ENCODE peak calls at places on chromosomes 5 and 9, in ten cellular contexts. P, Q, W, C, Z, K, O, A, H and B are unnamed samples.

GRCh38 chr5:17802256-17802655 is 168.0 kb downstream of the TAF11L14 start:
- DNase-seq in O (no peak), P (no peak), A (no peak), H (no peak), Q (peak; percentile 77), C (no peak), K (no peak), W (no peak), Z (no peak), B (no peak)

GRCh38 chr5:36950586-36951457 is 74.3 kb downstream of the NIPBL start:
- DNase-seq in Q (no peak), C (no peak), Z (no peak), K (no peak), W (no peak), O (no peak), H (no peak), A (no peak), P (no peak), B (no peak)

GRCh38 chr5:17882760-17883488 is 248.7 kb downstream of the TAF11L14 start:
- DNase-seq in W (peak; percentile 10), A (no peak), H (no peak), C (no peak), Z (no peak), O (no peak), Q (peak; percentile 70), K (no peak), P (no peak), B (no peak)

GRCh38 chr5:151771259-151772028 is at the start of gene G3BP1:
- DNase-seq in W (peak; percentile 100), K (peak; percentile 100), H (peak; percentile 100), Q (peak; percentile 100), A (peak; percentile 100), P (peak; percentile 100), O (peak; percentile 100), Z (peak; percentile 100), C (peak; percentile 100), B (peak; percentile 100)

GRCh38 chr9:7234144-7234543 is 476.4 kb downstream of the KDM4C start:
- DNase-seq in Q (peak; percentile 95), H (peak; percentile 52), A (no peak), K (no peak), P (peak; percentile 43), W (no peak), C (no peak), O (no peak), Z (no peak), B (peak; percentile 42)

GRCh38 chr5:143110591-143110990 is 292.9 kb downstream of the NR3C1 start:
- DNase-seq in C (no peak), Q (peak; percentile 20), O (no peak), A (no peak), P (no peak), K (no peak), W (no peak), H (no peak), Z (no peak), B (no peak)

GRCh38 chr5:154513669-154514084 is 35.6 kb upstream of the HAND1 start:
- DNase-seq in O (no peak), A (no peak), K (no peak), P (no peak), H (no peak), Z (no peak), C (no peak), W (no peak), Q (no peak), B (no peak)

GRCh38 chr5:115842952-115843351 is 1.2 kb downstream of the AP3S1 start:
- DNase-seq in Z (no peak), P (peak; percentile 49), O (no peak), H (no peak), W (no peak), A (no peak), Q (no peak), K (no peak), C (no peak), B (no peak)

GRCh38 chr9:125774106-125774505 is 26.9 kb downstream of the PBX3 start:
- DNase-seq in O (no peak), P (no peak), A (no peak), Q (no peak), Z (no peak), C (no peak), K (no peak), H (no peak), W (no peak), B (no peak)

GRCh38 chr9:116378873-116379272 is 225.3 kb downstream of the PAPPA start:
- DNase-seq in A (no peak), P (no peak), Q (no peak), C (no peak), O (no peak), K (no peak), W (no peak), Z (no peak), H (no peak), B (no peak)

GRCh38 chr9:123318192-123318591 is 37.8 kb upstream of the CRB2 start:
- DNase-seq in P (no peak), H (no peak), Q (no peak), A (no peak), Z (peak; percentile 21), O (no peak), C (peak; percentile 64), W (no peak), K (no peak), B (no peak)

GRCh38 chr9:137455361-137455991 is 3.7 kb downstream of the NSMF start:
- DNase-seq in K (peak; percentile 68), Q (no peak), Z (no peak), W (no peak), H (no peak), O (no peak), A (no peak), C (peak; percentile 80), P (no peak), B (no peak)

GRCh38 chr5:32852535-32852934 is 141.4 kb downstream of the NPR3 start:
- DNase-seq in H (peak; percentile 22), P (no peak), O (peak; percentile 20), Q (peak; percentile 86), Z (peak; percentile 8), K (no peak), C (no peak), W (no peak), A (no peak), B (no peak)

GRCh38 chr9:94847486-94847885 is 121.0 kb downstream of the AOPEP start:
- DNase-seq in O (no peak), W (no peak), C (no peak), P (peak; percentile 88), Z (no peak), H (no peak), K (no peak), Q (no peak), A (no peak), B (no peak)

GRCh38 chr5:78345485-78345884 is 14.9 kb upstream of the SCAMP1 start:
- DNase-seq in A (no peak), Q (no peak), P (peak; percentile 19), C (no peak), O (no peak), W (no peak), K (no peak), Z (no peak), H (no peak), B (no peak)

GRCh38 chr9:128899566-128900322 is 17.8 kb downstream of the LRRC8A start:
- DNase-seq in O (no peak), W (no peak), Z (peak; percentile 47), P (no peak), K (no peak), H (no peak), C (no peak), A (no peak), Q (no peak), B (no peak)

GRCh38 chr9:130693426-130694191 is at the start of gene EXOSC2:
- DNase-seq in C (peak; percentile 98), Z (peak; percentile 99), O (peak; percentile 87), P (peak; percentile 99), K (peak; percentile 99), Q (peak; percentile 98), H (peak; percentile 95), W (peak; percentile 98), A (peak; percentile 98), B (peak; percentile 97)
- TF ChIP-seq POLR2AphosphoS5 in C (peak; percentile 98), Z (peak; percentile 82), O (peak; percentile 92), P (peak; percentile 89), K (peak; percentile 88), Q (peak; percentile 99), H (peak; percentile 95), W (peak; percentile 98), A (peak; percentile 83), B (peak; percentile 95)

GRCh38 chr5:127006711-127007110 is 23.6 kb downstream of the MARCHF3 start:
- DNase-seq in O (no peak), A (no peak), W (no peak), H (no peak), K (no peak), Z (no peak), C (no peak), P (no peak), Q (no peak), B (no peak)
- H3K4me1 ChIP-seq in O (no peaks in the 10 kb centered on the region), A (no peaks in the 10 kb centered on the region), W (no peaks in the 10 kb centered on the region), H (peaks cover 26% of the 10 kb centered on the region), K (no peaks in the 10 kb centered on the region), Z (peaks cover 49% of the 10 kb centered on the region), C (no peaks in the 10 kb centered on the region), P (peaks cover 15% of the 10 kb centered on the region), Q (no peaks in the 10 kb centered on the region), B (no peaks in the 10 kb centered on the region)

DNA sequence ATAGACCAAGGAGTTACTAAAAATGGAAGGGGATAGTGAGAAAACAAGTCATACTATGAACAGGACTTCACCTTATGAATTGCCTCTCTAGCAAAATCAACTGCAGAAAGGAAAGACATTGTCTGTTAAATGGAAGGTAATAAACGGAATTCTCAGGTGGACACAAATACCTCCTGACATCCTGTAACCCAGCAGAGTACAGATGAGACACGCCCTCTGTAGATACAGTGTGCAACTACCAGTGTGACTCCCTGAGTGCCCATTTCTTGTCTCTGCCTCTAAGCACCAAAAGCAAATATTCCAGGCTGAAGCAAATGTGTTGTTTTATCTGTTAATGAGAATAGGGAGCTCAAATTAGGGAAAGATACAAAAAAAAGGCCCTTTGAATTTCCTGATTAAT is 12.2 kb upstream of the PLPP1 start:
- DNase-seq in Q (no peak), O (no peak), P (no peak), W (no peak), H (peak; percentile 28), A (no peak), C (no peak), K (no peak), Z (peak; percentile 29), B (no peak)
- TF ChIP-seq CTCF in Q (peak; percentile 12), O (no peak), P (no peak), W (no peak), H (peak; percentile 53), A (no peak), C (no peak), K (no peak), Z (no peak), B (no peak)

GRCh38 chr5:94217745-94218144 is 400.7 kb downstream of the KIAA0825 start:
- DNase-seq in O (no peak), K (no peak), Q (no peak), W (no peak), P (no peak), H (no peak), Z (no peak), A (no peak), C (no peak), B (no peak)

GRCh38 chr5:94223231-94223630 is 395.2 kb downstream of the KIAA0825 start:
- DNase-seq in O (no peak), A (no peak), H (no peak), W (no peak), Z (no peak), P (no peak), Q (no peak), K (no peak), C (no peak), B (no peak)

GRCh38 chr5:94217216-94217615 is 401.2 kb downstream of the KIAA0825 start:
- DNase-seq in H (no peak), Z (no peak), W (no peak), P (no peak), O (no peak), Q (no peak), C (no peak), A (no peak), K (no peak), B (no peak)

GRCh38 chr5:94218374-94218773 is 400.0 kb downstream of the KIAA0825 start:
- DNase-seq in C (no peak), K (no peak), H (peak; percentile 21), P (no peak), W (no peak), Q (peak; percentile 17), O (no peak), Z (no peak), A (no peak), B (no peak)
- TF ChIP-seq POLR2AphosphoS5 in C (no peak), K (no peak), H (no peak), P (no peak), W (no peak), Q (no peak), O (no peak), Z (no peak), A (no peak), B (no peak)